ENCODE peak calls at places on chromosomes 5 and 9, in five cellular contexts. N, C, R, K and A are unnamed samples.
A peak's percentile ranks its signal among the peaks of the same experiment; 100 is the strongest.

GRCh38 chr5:73528248-73528647 is 30.0 kb downstream of the BTF3 start:
- DNase-seq in C (no peak), R (no peak), K (no peak), N (no peak), A (no peak)

GRCh38 chr5:62268792-62269191 is 37.2 kb upstream of the KIF2A start:
- DNase-seq in K (no peak), C (no peak), R (no peak), N (no peak), A (no peak)

GRCh38 chr5:135737701-135738563 is 96.5 kb upstream of the SLC25A48 start:
- DNase-seq in R (no peak), C (no peak), K (no peak), N (no peak), A (no peak)

GRCh38 chr5:91077623-91078022 is 305.5 kb downstream of the ARRDC3 start:
- DNase-seq in C (no peak), N (no peak), R (no peak), K (no peak), A (no peak)

GRCh38 chr9:69295872-69296562 is 29.0 kb upstream of the ENTREP1 start:
- DNase-seq in C (no peak), K (no peak), N (no peak), R (no peak), A (no peak)

GRCh38 chr9:35776018-35776417 is 15.4 kb upstream of the NPR2 start:
- DNase-seq in N (no peak), K (no peak), C (no peak), R (no peak), A (no peak)

GRCh38 chr9:19137282-19137681 is 10.0 kb upstream of the PLIN2 start:
- DNase-seq in R (peak; percentile 60), K (no peak), N (no peak), C (no peak), A (no peak)

GRCh38 chr9:112028242-112029221 is 131.9 kb downstream of the UGCG start:
- DNase-seq in C (no peak), K (no peak), N (peak; percentile 61), R (no peak), A (peak; percentile 49)

GRCh38 chr9:115531410-115532130 is 413.6 kb upstream of the TNC start:
- DNase-seq in K (no peak), R (peak; percentile 78), C (no peak), N (no peak), A (no peak)

DNA sequence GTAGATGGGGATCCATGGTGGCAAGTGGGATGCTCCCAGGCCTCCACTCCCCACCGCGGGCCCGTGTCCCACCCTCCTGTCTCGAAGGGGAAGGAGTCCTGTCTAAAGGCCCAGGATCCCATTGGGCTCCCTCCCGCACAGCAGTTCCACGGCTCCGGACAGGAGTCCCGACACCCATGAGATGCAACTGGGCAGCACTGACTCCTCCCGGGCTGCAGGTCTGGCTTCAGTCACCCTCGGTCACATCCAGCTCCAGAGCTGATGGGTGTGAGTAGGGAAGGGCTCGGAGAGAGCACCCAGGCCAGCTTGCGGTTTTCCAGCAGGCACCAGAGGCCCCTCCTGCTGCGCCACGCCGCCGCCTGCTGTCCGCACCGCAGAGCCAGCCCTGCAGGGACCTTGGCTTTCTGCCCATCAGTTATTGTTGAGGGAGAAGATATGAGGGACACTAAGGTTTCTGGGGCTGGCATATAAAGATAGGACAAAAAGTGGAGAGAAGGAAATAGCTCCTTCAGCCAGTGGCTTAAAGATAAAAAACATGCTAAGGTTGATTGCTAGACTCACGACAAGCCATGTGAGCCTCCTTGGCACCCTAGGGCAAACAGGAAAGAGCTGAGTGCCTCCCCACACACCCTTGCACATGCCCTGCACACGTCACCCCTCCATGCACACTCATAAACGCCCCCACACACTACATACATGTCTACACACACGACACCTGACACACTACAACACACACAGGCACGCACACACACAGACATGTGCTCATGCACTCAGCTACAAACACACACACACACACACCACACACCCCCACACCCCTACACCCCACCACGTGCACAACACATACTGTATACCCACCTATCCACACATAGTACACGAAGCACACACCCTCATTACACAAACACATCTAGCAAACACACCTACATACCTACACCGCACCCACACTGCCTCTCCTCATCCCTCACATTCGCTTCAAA is 79.0 kb downstream of the AK8 start:
- DNase-seq in N (no peak), K (no peak), R (peak; percentile 6), C (peak; percentile 30), A (no peak)
- TF ChIP-seq CTCF in N (no peak), K (no peak), R (no peak), C (peak; percentile 66), A (no peak)

DNA sequence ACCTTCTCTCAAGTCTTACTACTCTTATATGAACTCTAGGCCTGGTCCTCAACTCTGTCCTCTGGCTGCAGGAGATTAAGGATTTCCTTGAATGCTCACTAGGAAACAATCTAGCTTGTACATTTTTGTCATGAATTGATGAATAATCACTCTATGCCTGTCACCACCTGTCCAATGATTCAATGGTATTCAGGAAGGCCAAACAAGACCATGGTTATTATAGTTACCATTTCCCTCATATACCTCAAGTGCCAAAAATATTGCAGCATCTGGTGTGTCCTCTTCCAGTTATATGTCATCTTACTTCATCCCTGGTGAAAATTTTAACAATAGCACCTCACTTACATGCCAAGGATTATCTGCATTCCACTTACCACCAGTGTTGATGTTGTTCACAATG is 179.0 kb upstream of the MOCS2 start:
- DNase-seq in N (no peak), K (no peak), R (peak; percentile 48), C (no peak), A (no peak)
- TF ChIP-seq CTCF in N (no peak), K (no peak), R (no peak), C (no peak), A (no peak)

DNA sequence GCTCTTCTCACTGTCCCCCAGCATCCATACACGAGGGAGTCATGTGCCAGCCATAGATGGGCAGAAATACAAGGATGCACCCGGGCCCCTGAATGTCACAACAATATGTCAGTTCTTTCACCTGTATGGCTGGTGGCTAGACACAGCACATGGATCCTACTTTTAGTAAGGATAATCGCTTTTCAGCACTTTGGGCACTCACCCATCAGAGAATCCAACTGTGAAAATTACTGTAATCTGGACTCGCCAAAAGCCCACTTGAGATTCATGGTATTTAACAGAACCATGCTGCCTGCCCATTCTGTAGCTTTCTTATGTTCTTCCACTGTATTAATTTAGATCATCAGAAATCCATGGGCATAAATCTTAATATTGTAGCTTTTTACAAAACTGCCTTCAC is 124.8 kb downstream of the FRMD3 start:
- DNase-seq in R (no peak), K (no peak), C (no peak), N (no peak), A (no peak)
- TF ChIP-seq CTCF in R (no peak), K (no peak), C (no peak), N (no peak), A (no peak)

DNA sequence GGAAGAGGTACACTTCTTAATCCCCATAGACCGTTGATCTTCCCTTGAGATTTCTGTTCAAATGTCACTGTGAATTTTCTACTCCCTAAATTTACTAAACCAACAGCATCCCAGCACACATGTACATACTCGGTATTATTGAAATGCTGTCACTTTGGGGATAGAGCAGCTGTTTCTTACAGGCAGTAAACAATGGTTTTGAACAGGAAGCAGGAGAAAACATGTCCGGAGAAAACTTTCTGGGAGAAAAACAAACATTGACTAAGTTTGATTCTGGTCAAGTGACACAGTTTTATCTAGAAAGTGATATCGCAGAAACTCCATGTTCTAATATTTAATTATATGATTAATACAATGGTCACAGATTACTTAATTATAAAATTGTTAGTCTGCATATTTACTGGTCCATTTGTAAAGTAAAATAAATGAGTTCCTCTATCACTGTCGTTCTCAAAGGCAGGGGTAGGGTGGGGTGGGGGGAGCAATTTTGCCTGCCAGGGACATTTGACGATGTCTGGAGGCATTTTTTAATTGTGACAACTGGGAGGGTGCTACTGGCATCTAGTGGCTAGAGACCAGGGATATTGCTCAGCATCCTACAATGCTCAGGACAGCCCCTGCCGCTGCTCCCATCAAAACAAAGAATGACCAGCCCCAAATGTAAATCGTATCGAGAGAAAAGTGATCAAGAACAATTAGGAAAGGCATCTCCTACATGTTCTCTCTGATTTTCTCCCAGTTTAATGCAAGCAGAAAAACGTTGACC is 12.2 kb downstream of the TAS2R1 start:
- DNase-seq in K (no peak), R (no peak), C (no peak), N (no peak), A (no peak)
- TF ChIP-seq CTCF in K (no peak), R (no peak), C (peak; percentile 48), N (no peak), A (no peak)

DNA sequence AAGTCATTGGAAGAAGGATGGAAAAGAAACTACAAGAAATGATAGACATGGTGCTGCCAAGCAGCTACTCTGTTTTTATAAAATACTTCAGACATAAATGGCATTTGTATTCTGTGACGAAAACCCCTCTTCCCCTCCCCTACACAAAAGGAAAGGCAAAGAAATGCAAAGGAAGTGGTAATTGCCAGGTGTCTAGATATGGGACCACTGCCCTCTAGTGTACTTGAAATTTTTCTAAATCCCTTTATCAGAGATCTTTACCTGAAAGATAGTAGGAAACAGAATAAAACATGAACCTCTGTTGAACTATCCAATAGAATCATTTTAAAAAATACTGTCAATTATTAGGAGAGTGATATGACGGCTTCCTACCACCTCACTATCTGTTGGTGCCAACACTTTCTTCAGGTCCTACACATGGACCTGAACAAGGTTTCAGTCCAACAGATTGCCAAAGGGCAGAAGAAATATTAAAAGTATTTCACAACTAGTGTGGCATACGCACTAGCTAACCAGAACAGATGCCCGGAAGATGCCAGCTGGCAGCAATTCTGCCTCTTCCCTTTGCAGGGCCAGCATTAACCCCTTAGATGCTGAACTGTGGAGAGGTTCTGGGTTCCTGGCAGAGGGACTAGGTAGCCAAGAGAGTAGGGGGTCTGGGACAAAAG is 104.1 kb downstream of the TSSK1B start:
- DNase-seq in C (no peak), K (peak; percentile 29), R (peak; percentile 61), N (no peak), A (peak; percentile 39)
- TF ChIP-seq CTCF in C (peak; percentile 61), K (peak; percentile 34), R (peak; percentile 49), N (peak; percentile 61), A (no peak)

GRCh38 chr9:134637241-134637640 is 4.4 kb upstream of the COL5A1 start:
- DNase-seq in N (no peak), C (no peak), K (no peak), R (no peak), A (no peak)
- TF ChIP-seq CTCF in N (no peak), C (peak; percentile 21), K (no peak), R (no peak), A (no peak)

DNA sequence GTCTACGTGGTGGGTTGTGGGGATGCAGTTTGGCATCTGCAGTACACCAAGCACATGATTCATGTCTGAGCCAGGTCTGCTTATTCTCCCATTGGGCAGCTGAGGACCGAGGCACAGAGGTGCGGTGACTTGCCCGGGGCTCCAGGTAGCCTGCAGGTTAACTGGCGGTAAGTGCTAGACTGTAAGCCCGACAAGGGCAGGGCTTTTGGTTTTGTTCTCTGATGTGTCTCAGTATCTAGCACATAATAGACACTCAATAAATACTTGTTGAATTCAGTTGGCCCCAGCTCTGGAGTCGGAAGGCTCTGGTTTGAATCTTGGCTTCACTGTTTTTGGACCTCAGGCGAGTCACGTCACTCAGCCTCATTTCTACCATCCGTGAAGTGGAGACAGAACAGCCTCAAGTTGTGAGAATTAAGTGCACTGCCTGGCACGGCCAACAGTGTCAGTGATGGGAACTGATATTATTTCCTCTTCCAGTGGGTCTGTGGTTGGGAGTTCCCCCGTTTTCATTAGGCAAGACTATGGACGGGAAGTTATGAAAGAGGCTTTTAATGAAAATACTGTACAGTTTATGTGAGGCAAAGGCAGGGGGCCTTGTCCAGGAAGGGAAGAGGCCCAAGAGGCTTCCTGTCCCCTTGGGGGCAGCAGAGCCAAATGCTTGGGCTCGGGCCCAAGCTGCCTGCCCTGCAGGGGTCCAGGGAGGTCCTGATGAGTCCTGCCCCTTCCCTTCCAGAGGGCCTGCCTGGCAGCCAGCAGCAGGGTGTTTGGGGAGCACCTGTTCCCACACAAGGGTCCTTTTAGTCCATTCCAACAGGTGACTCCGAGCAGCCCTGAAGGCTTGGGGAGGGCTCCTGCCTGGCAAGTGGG is 3.3 kb downstream of the PRELID1 start:
- DNase-seq in C (peak; percentile 67), K (no peak), N (no peak), R (no peak), A (no peak)
- TF ChIP-seq CTCF in C (peak; percentile 53), K (no peak), N (no peak), R (no peak), A (no peak)